ENCODE peak calls at places on chromosomes 13 and 19, in five cellular contexts. I is neuronal stem cell, W is H1, E is trophoblast cell, P is mesenchymal stem cell. L is an unnamed sample.

GRCh38 chr19:4010808-4011110 is 3.2 kb downstream of the PIAS4 start:
- DNase-seq in I (no peak), W (no peak), P (no peak), E (no peak), L (no peak)

GRCh38 chr13:20495087-20496023 is 30.3 kb downstream of the CRYL1 start:
- DNase-seq in I (peak), E (peak), P (peak), W (no peak), L (peak)

GRCh38 chr13:51534075-51534817 is 50.0 kb upstream of the WDFY2 start:
- DNase-seq in P (no peak), W (no peak), E (no peak), I (no peak), L (no peak)

GRCh38 chr13:39892731-39893293 is 237.3 kb downstream of the COG6 start:
- DNase-seq in I (no peak), E (no peak), W (no peak), P (no peak), L (no peak)

GRCh38 chr19:16330368-16330801 is 5.8 kb downstream of the KLF2 start:
- DNase-seq in I (no peak), E (peak), W (no peak), P (peak), L (no peak)

GRCh38 chr19:15790096-15790495 is 2.6 kb downstream of the OR10H5 start:
- DNase-seq in W (no peak), P (no peak), I (no peak), E (no peak), L (no peak)

GRCh38 chr13:25406377-25406776 is 34.6 kb downstream of the ATP8A2 start:
- DNase-seq in W (no peak), P (no peak), E (no peak), I (no peak), L (peak)

GRCh38 chr13:44300895-44301638 is 72.6 kb upstream of the SERP2 start:
- DNase-seq in I (no peak), E (peak), W (no peak), P (peak), L (no peak)

GRCh38 chr13:80408270-80408669 is 67.3 kb upstream of the SPRY2 start:
- DNase-seq in W (no peak), E (no peak), P (no peak), I (no peak), L (peak)

GRCh38 chr19:1261863-1262686 is 7.1 kb upstream of the CIRBP start:
- DNase-seq in P (peak), W (no peak), I (no peak), E (peak), L (no peak)

GRCh38 chr13:111346281-111346680 is 25.8 kb downstream of the TEX29 start:
- DNase-seq in W (no peak), I (no peak), E (no peak), P (no peak), L (no peak)

GRCh38 chr19:584240-585001 is 5.3 kb upstream of the HCN2 start:
- DNase-seq in P (peak), E (peak), I (peak), W (no peak), L (peak)

GRCh38 chr13:42022796-42023493 is 25.5 kb upstream of the DGKH start:
- DNase-seq in E (no peak), P (no peak), I (no peak), W (no peak), L (no peak)

GRCh38 chr19:19258589-19259338 is 14.3 kb downstream of the TM6SF2 start:
- DNase-seq in P (no peak), W (no peak), I (no peak), E (no peak), L (no peak)

GRCh38 chr19:32767951-32768679 is 48.5 kb downstream of the TDRD12 start:
- DNase-seq in P (no peak), W (no peak), I (no peak), E (no peak), L (no peak)

GRCh38 chr19:1675633-1676350 is 23.4 kb upstream of the TCF3 start:
- DNase-seq in E (peak), W (no peak), I (no peak), P (no peak), L (peak)

GRCh38 chr13:109233293-109233692 is 553.1 kb downstream of the IRS2 start:
- DNase-seq in P (no peak), W (no peak), E (no peak), I (no peak), L (no peak)

GRCh38 chr13:48783181-48783630 is 129.5 kb downstream of the CYSLTR2 start:
- DNase-seq in W (no peak), P (peak), E (peak), I (no peak), L (no peak)

GRCh38 chr19:31350033-31350692 is 927 bp upstream of the TSHZ3 start:
- DNase-seq in I (no peak), E (no peak), P (peak), W (no peak), L (no peak)

GRCh38 chr19:6318772-6319171 is 14.6 kb downstream of the ACER1 start:
- DNase-seq in W (no peak), E (peak), I (no peak), P (no peak), L (no peak)

GRCh38 chr13:110436276-110436675 is 125.2 kb downstream of the RAB20 start:
- DNase-seq in W (no peak), P (no peak), E (no peak), I (no peak), L (no peak)

GRCh38 chr19:55340144-55340783 is 588 bp downstream of the KMT5C start:
- DNase-seq in I (no peak), W (no peak), P (no peak), E (no peak), L (peak)

GRCh38 chr19:40565910-40566495 is 10.7 kb upstream of the SHKBP1 start:
- DNase-seq in I (no peak), E (no peak), P (no peak), W (no peak), L (no peak)

GRCh38 chr13:19586904-19587634 is 25.7 kb upstream of the TPTE2 start:
- DNase-seq in I (no peak), P (no peak), E (peak), W (no peak), L (no peak)

GRCh38 chr13:37526710-37527446 is 71.7 kb downstream of the POSTN start:
- DNase-seq in I (no peak), P (peak), W (no peak), E (no peak), L (no peak)

GRCh38 chr19:703651-704446 is 4.9 kb upstream of the PALM start:
- DNase-seq in W (peak), P (peak), E (peak), I (peak), L (peak)

GRCh38 chr13:96651598-96651997 is 342.7 kb downstream of the OXGR1 start:
- DNase-seq in W (no peak), E (no peak), I (no peak), P (no peak), L (no peak)

GRCh38 chr13:62387642-62388041 is 972.0 kb upstream of the PCDH20 start:
- DNase-seq in P (peak), E (peak), W (no peak), I (no peak), L (no peak)

GRCh38 chr19:43584484-43584883 is 8.9 kb downstream of the PINLYP start:
- DNase-seq in P (no peak), I (no peak), W (no peak), E (no peak), L (no peak)

GRCh38 chr13:95704510-95704909 is 27.6 kb downstream of the DNAJC3 start:
- DNase-seq in W (no peak), E (peak), P (no peak), I (no peak), L (no peak)

GRCh38 chr13:73938375-73939070 is 195.7 kb downstream of the KLF12 start:
- DNase-seq in E (peak), P (peak), I (peak), W (no peak), L (no peak)

GRCh38 chr19:32692727-32693061 is 1.1 kb downstream of the NUDT19 start:
- DNase-seq in E (no peak), W (no peak), P (no peak), I (no peak), L (no peak)

DNA sequence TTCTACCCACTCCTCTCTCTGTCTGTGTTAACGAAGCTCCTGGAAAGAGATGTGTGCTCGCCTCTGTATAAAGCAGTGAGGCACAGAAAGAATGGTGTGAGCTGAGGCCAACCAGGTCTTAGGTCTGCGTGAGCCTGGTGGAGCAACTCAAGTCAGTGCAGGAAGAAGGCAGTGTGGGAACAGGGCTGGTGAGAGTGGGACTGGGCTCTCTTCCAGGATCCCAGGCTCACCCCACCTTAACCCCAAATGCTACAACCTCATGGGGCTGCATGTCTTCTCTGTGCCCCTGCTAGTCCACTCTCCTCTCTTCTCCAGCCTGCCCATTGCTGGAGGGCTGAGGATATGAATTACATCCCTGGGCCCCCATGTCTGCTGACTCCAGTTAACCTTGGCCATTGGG is 127.4 kb downstream of the DCT start:
- DNase-seq in P (peak), E (no peak), I (no peak), W (no peak), L (no peak)
- H4K8ac ChIP-seq in P (peak), E (peak), I (no peak), W (no peak), L (no peak)

GRCh38 chr13:24328145-24328544 is 18.8 kb downstream of the C1QTNF9 start:
- DNase-seq in W (no peak), I (no peak), P (no peak), E (peak), L (no peak)
- H2BK12ac ChIP-seq in W (no peak), I (no peak), P (no peak), E (no peak), L (no peak)

GRCh38 chr19:44823373-44823698 is 14.4 kb downstream of the BCAM start:
- DNase-seq in W (no peak), P (no peak), I (no peak), E (no peak), L (no peak)
- H4K8ac ChIP-seq in W (no peak), P (no peak), I (no peak), E (no peak), L (no peak)

GRCh38 chr19:10427169-10427568 is 6.8 kb downstream of the PDE4A start:
- DNase-seq in I (no peak), W (no peak), E (no peak), P (no peak), L (no peak)
- H2BK12ac ChIP-seq in I (no peak), W (no peak), E (no peak), P (peak), L (no peak)

DNA sequence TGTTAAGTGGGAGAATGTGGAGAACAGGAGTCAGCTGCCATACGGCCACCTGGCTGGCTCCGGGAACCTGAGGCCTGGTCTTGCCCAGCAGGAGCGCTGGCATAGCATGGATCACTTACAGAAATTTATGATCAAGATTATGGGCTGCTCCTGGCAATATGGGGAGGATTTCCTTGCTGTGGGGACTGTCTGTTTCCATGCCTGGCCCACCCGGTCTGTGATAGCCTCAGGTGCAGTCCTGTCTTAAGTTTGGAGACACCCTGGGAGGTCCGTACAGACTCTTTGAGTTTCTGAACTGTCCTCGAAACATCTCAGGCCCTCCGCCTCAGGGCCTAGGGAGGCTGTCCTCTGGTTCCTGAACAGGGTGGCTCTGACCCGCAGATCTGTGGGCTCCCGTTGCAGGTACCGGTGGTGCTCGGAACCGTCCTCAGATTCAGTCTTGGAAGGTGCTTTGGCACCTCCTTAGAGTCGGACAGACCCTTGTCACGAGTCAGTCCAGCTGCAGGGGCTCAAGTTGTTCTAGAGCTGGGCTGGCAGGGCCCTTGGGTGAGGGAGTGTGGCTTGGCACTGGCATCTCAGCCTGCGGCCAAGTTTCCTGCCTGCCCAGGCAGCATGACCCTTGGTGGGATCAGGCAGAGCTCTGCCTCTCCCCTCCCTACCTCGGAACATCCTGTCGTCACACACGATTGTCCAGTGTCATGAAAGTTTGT is 4.9 kb downstream of the TFDP1 start:
- DNase-seq in I (no peak), E (no peak), P (no peak), W (no peak), L (no peak)
- H4K8ac ChIP-seq in I (no peak), E (no peak), P (no peak), W (peak), L (no peak)

DNA sequence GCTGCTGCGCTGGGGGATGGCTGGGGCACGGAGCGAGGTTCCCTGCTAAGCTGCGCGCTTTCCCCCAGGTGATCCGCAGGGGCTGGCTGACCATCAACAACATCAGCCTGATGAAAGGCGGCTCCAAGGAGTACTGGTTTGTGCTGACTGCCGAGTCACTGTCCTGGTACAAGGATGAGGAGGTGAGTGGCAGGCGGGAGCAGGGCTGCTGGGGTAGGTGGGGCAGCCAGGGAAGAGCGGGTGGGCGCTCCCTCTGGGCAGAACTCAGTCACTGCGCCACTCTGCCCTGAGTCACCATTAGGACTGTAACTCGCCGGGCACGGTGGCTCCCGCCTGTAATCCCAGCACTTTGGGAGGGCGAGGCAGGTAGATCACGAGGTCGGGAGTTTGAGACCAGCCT is 23.8 kb downstream of the TMED1 start:
- DNase-seq in P (no peak), E (no peak), I (no peak), W (no peak), L (peak)
- H2BK12ac ChIP-seq in P (no peak), E (no peak), I (no peak), W (no peak), L (no peak)

DNA sequence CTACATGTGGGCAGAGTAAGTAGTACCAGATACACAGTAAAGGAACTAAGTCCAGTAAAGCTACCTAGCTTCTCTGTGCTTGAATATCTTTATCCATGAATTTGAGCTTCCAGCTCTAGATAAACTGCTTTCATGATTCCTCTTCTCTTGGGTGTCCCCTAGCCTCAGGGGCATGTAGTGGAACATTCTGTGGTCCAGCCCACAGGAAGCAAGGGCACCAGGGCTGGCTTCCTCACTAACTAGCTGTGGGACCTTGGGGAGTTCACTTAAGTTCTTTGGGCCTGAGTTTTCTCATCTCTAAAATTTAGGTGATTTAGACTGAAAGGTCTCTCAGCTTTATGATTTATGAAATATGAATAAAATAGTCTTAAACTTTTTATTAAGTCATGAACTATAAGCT is 185.7 kb downstream of the KATNAL1 start:
- DNase-seq in W (no peak), E (no peak), P (no peak), I (no peak), L (no peak)
- H4K8ac ChIP-seq in W (no peak), E (no peak), P (no peak), I (no peak), L (no peak)

L was measured in H9.